ENCODE peak calls at places on chromosomes 1 and 21, in eight cellular contexts. V, Y, I, G, T, Q, P and F are unnamed samples.

GRCh38 chr21:18959817-18960216 is 556.2 kb upstream of the TMPRSS15 start:
- DNase-seq in V (no peak), Y (no peak), I (no peak), G (no peak), T (no peak), Q (no peak), P (no peak), F (no peak)

GRCh38 chr1:246753670-246754535 is 29.7 kb downstream of the SCCPDH start:
- DNase-seq in V (peak), Y (peak), I (peak), G (peak), T (peak), Q (peak), P (peak), F (peak)

GRCh38 chr1:153659175-153659534 is 652 bp downstream of the SNAPIN start:
- DNase-seq in V (no peak), Y (no peak), I (no peak), G (no peak), T (no peak), Q (no peak), P (no peak), F (no peak)

GRCh38 chr21:45074048-45074817 is at the start of gene ADARB1:
- DNase-seq in V (peak), Y (peak), I (peak), G (peak), T (peak), Q (peak), P (peak), F (peak)

GRCh38 chr1:194865367-194865766 is 1679.0 kb upstream of the B3GALT2 start:
- DNase-seq in V (no peak), Y (no peak), I (no peak), G (no peak), T (no peak), Q (no peak), P (no peak), F (no peak)

GRCh38 chr21:29177800-29178199 is 47.4 kb downstream of the MAP3K7CL start:
- DNase-seq in V (no peak), Y (no peak), I (no peak), G (no peak), T (no peak), Q (no peak), P (no peak), F (no peak)

GRCh38 chr1:7755448-7755847 is 15.6 kb upstream of the VAMP3 start:
- DNase-seq in V (no peak), Y (peak), I (no peak), G (no peak), T (no peak), Q (no peak), P (no peak), F (peak)

GRCh38 chr1:39613250-39613649 is 26.2 kb downstream of the HEYL start:
- DNase-seq in V (no peak), Y (no peak), I (no peak), G (no peak), T (no peak), Q (no peak), P (no peak), F (no peak)

GRCh38 chr1:88873737-88874374 is 17.5 kb downstream of the GTF2B start:
- DNase-seq in V (no peak), Y (no peak), I (no peak), G (no peak), T (no peak), Q (no peak), P (no peak), F (no peak)

GRCh38 chr1:170856455-170856854 is 78.9 kb upstream of the MROH9 start:
- DNase-seq in V (no peak), Y (no peak), I (no peak), G (no peak), T (no peak), Q (peak), P (no peak), F (no peak)

GRCh38 chr1:77632216-77632615 is 50.2 kb downstream of the ZZZ3 start:
- DNase-seq in V (no peak), Y (no peak), I (no peak), G (no peak), T (no peak), Q (no peak), P (no peak), F (no peak)

GRCh38 chr21:9837946-9838801 is 683.2 kb upstream of the TPTE start:
- DNase-seq in V (no peak), Y (no peak), I (no peak), G (no peak), T (no peak), Q (no peak), P (no peak), F (no peak)

GRCh38 chr1:95994643-95995042 is 726.9 kb upstream of the PTBP2 start:
- DNase-seq in V (no peak), Y (no peak), I (no peak), G (no peak), T (no peak), Q (no peak), P (no peak), F (no peak)

GRCh38 chr21:31476551-31477120 is 132.6 kb upstream of the TIAM1 start:
- DNase-seq in V (no peak), Y (no peak), I (no peak), G (no peak), T (peak), Q (no peak), P (no peak), F (peak)